ENCODE peak calls at places on chromosomes 5 and 9, in ten cellular contexts. D is mammary epithelial cell; X is omental fat pad; J is GM12865; H is cardiac muscle cell; V is mesothelial cell of epicardium; Q is glutamatergic neuron; W is A549; F is AG09309; N is CD4-positive, alpha-beta T cell. Y is an unnamed sample.

GRCh38 chr5:1185652-1186350 is 15.6 kb upstream of the SLC6A19 start:
- DNase-seq in N (no peak), J (no peak), Q (peak), D (no peak), V (no peak), X (no peak), F (no peak), H (peak), W (no peak), Y (no peak)

GRCh38 chr5:428754-429452 is 14.1 kb upstream of the EXOC3 start:
- DNase-seq in X (no peak), W (no peak), N (no peak), Q (no peak), F (no peak), D (no peak), J (no peak), V (peak), H (no peak), Y (peak)

GRCh38 chr9:86471501-86471900 is 117.3 kb upstream of the TUT7 start:
- DNase-seq in V (no peak), D (no peak), N (no peak), W (no peak), J (no peak), H (no peak), X (no peak), F (no peak), Q (no peak), Y (no peak)

GRCh38 chr5:148343603-148344230 is 8.4 kb downstream of the SPINK9 start:
- DNase-seq in J (no peak), Q (no peak), H (peak), N (no peak), V (no peak), X (no peak), D (no peak), F (no peak), W (no peak), Y (no peak)

GRCh38 chr9:123269316-123269715 is 930 bp upstream of the STRBP start:
- DNase-seq in N (no peak), Q (no peak), V (no peak), H (no peak), F (no peak), D (no peak), X (no peak), J (peak), W (no peak), Y (no peak)

GRCh38 chr5:68652507-68652906 is 437.0 kb downstream of the PIK3R1 start:
- DNase-seq in Q (no peak), N (no peak), D (peak), H (no peak), J (no peak), W (no peak), X (no peak), V (no peak), F (peak), Y (no peak)

GRCh38 chr9:18379073-18379811 is 94.7 kb upstream of the ADAMTSL1 start:
- DNase-seq in X (no peak), N (no peak), V (no peak), J (no peak), F (peak), Q (no peak), D (peak), W (no peak), H (no peak), Y (no peak)

GRCh38 chr5:21844960-21845359 is 1008.2 kb downstream of the CDH12 start:
- DNase-seq in W (no peak), J (no peak), V (no peak), H (no peak), Q (no peak), X (no peak), N (no peak), F (no peak), D (no peak), Y (no peak)

GRCh38 chr5:33166522-33166921 is 274.2 kb upstream of the TARS1 start:
- DNase-seq in N (no peak), H (no peak), J (peak), D (no peak), V (no peak), W (no peak), Q (peak), F (no peak), X (no peak), Y (no peak)

GRCh38 chr5:135162661-135163265 is 128.7 kb upstream of the PITX1 start:
- DNase-seq in H (no peak), X (no peak), F (no peak), D (no peak), W (no peak), Q (no peak), N (no peak), V (no peak), J (no peak), Y (no peak)
- TF ChIP-seq CTCF in H (no peak), X (no peak), F (peak), D (peak), W (no peak), Q (no peak), N (no peak), V (no peak), J (no peak), Y (no peak)

GRCh38 chr5:123610209-123610608 is 98.2 kb downstream of the CSNK1G3 start:
- DNase-seq in W (no peak), N (no peak), X (no peak), D (peak), H (no peak), V (no peak), Q (no peak), F (no peak), J (no peak), Y (no peak)

GRCh38 chr5:123605822-123606221 is 93.8 kb downstream of the CSNK1G3 start:
- DNase-seq in Q (no peak), N (no peak), W (no peak), V (no peak), D (no peak), X (no peak), J (peak), F (no peak), H (no peak), Y (peak)

GRCh38 chr5:123610665-123611406 is 98.9 kb downstream of the CSNK1G3 start:
- DNase-seq in X (no peak), N (no peak), J (peak), Q (no peak), F (peak), D (peak), W (peak), V (no peak), H (peak), Y (peak)

GRCh38 chr5:123611407-123611709 is 99.4 kb downstream of the CSNK1G3 start:
- DNase-seq in V (no peak), N (no peak), X (no peak), H (no peak), Q (no peak), J (no peak), F (no peak), D (no peak), W (no peak), Y (no peak)
- TF ChIP-seq CTCF in V (peak), N (peak), X (no peak), H (no peak), Q (peak), J (no peak), F (no peak), D (no peak), W (no peak), Y (no peak)

GRCh38 chr5:122458278-122458872 is 146.3 kb downstream of the SNCAIP start:
- DNase-seq in V (no peak), N (no peak), D (no peak), H (peak), F (no peak), X (no peak), J (peak), Q (no peak), W (peak), Y (peak)
- TF ChIP-seq CTCF in V (peak), N (no peak), D (peak), H (peak), F (peak), X (no peak), J (peak), Q (peak), W (peak), Y (peak)

GRCh38 chr9:96243798-96244197 is 58.2 kb downstream of the HSD17B3 start:
- DNase-seq in H (no peak), W (no peak), N (no peak), Q (no peak), J (no peak), X (no peak), V (no peak), D (no peak), F (no peak), Y (no peak)

GRCh38 chr9:96241391-96241809 is 60.6 kb downstream of the HSD17B3 start:
- DNase-seq in W (no peak), F (no peak), H (no peak), N (no peak), J (peak), V (no peak), X (no peak), Q (no peak), D (peak), Y (no peak)

GRCh38 chr9:96246267-96246671 is 55.7 kb downstream of the HSD17B3 start:
- DNase-seq in H (no peak), W (no peak), J (no peak), N (no peak), V (no peak), D (no peak), F (no peak), X (no peak), Q (no peak), Y (no peak)

GRCh38 chr9:96242829-96243228 is 59.1 kb downstream of the HSD17B3 start:
- DNase-seq in F (no peak), X (no peak), W (no peak), V (no peak), D (no peak), H (no peak), N (no peak), J (no peak), Q (no peak), Y (no peak)

DNA sequence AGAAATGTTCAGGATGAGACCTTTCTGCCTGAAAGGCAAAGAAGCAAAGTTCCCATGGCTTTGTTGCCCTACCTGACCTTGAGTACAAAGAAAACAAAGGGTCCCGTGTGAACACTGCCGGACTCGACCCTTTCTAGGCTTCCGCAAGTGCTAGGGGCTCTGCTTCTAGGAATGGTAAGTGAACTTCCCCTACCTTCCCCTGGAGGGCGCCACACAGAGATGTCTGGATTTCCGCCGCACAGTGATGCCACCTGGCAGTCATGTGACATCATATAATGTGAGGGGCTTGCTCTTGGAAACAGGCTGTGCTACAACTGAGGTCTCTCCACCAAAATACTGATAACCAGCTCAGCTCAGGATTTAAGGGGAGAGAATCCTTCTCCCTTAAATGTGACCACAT is 56.6 kb downstream of the HSD17B3 start:
- DNase-seq in Q (no peak), V (no peak), W (no peak), F (no peak), H (no peak), X (no peak), D (no peak), J (no peak), N (no peak), Y (no peak)
- TF ChIP-seq CTCF in Q (peak), V (peak), W (no peak), F (no peak), H (no peak), X (no peak), D (no peak), J (peak), N (no peak), Y (peak)

GRCh38 chr9:129612123-129612522 is 8.8 kb downstream of the C9orf50 start:
- DNase-seq in N (no peak), Q (no peak), W (no peak), F (no peak), X (no peak), V (no peak), H (no peak), D (no peak), J (no peak), Y (no peak)
- TF ChIP-seq CTCF in N (no peak), Q (no peak), W (no peak), F (no peak), X (no peak), V (no peak), H (no peak), D (peak), J (no peak), Y (no peak)

DNA sequence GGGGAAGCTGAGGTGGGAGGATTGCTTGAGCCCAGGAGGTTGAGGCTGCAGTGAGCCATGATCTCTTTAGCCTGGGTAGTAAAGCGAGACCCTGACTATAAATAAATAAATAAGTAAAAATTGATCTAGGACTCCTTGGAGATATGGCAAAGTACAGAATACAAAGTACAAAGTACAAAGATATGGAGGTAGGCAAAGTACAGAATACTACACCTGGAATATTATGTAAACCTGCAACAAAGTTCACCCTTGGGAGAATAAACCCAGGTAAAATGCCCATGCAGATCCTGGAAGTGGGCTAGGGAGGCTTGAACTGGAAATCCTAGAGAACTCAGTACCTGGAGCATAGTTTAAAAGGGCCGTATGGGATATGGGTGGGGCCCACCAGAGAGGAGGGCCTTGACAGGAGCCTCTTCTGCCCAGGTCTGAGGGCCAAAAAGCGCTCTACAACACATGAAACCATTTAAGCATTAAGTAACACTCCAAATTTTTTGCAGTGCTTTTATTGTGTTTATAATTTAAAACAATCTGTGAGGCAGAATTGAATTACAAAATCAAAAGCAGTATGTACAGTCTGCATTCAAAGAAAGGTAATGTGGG is 20.7 kb downstream of the TTC1 start:
- DNase-seq in N (no peak), Q (no peak), J (no peak), H (no peak), V (no peak), W (no peak), X (no peak), F (no peak), D (no peak), Y (no peak)
- TF ChIP-seq CTCF in N (no peak), Q (no peak), J (no peak), H (no peak), V (no peak), W (no peak), X (no peak), F (no peak), D (no peak), Y (no peak)

Y was measured in GM13977.